ENCODE peak calls at places on chromosomes 1 and 21, in eight cellular contexts. Y, F, X, P, B, K, V and R are unnamed samples.

GRCh38 chr1:1212780-1213152 is 1.2 kb downstream of the TNFRSF4 start:
- DNase-seq in Y (no peak), F (peak; percentile 45), X (peak; percentile 42), P (no peak), B (peak; percentile 36), K (no peak), V (peak; percentile 95), R (no peak)

GRCh38 chr1:177185209-177185608 is 14.5 kb downstream of the BRINP2 start:
- DNase-seq in Y (no peak), F (no peak), X (no peak), P (no peak), B (no peak), K (no peak), V (no peak), R (no peak)

GRCh38 chr1:2786329-2787162 is 14.9 kb downstream of the TTC34 start:
- DNase-seq in Y (no peak), F (peak; percentile 75), X (peak; percentile 79), P (no peak), B (peak; percentile 63), K (peak; percentile 54), V (peak; percentile 82), R (peak; percentile 64)

GRCh38 chr1:156106624-156107488 is 7.7 kb upstream of the LMNA start:
- DNase-seq in Y (no peak), F (no peak), X (no peak), P (peak; percentile 64), B (no peak), K (no peak), V (no peak), R (no peak)

GRCh38 chr21:26506951-26507350 is 66.1 kb downstream of the CYYR1 start:
- DNase-seq in Y (peak; percentile 6), F (no peak), X (no peak), P (no peak), B (no peak), K (no peak), V (no peak), R (no peak)

GRCh38 chr1:168121314-168122029 is 15.3 kb downstream of the GPR161 start:
- DNase-seq in Y (no peak), F (no peak), X (no peak), P (peak; percentile 67), B (no peak), K (no peak), V (no peak), R (no peak)

GRCh38 chr1:223358826-223359225 is 5.2 kb downstream of the SUSD4 start:
- DNase-seq in Y (no peak), F (no peak), X (no peak), P (no peak), B (no peak), K (no peak), V (no peak), R (no peak)

GRCh38 chr1:6819641-6820040 is 34.4 kb downstream of the CAMTA1 start:
- DNase-seq in Y (no peak), F (no peak), X (no peak), P (no peak), B (no peak), K (no peak), V (no peak), R (no peak)

GRCh38 chr21:45136927-45137611 is 62.7 kb downstream of the ADARB1 start:
- DNase-seq in Y (peak; percentile 92), F (peak; percentile 79), X (peak; percentile 70), P (peak; percentile 63), B (peak; percentile 39), K (peak; percentile 77), V (no peak), R (peak; percentile 28)

GRCh38 chr1:9894115-9894514 is 16.0 kb downstream of the CTNNBIP1 start:
- DNase-seq in Y (no peak), F (no peak), X (no peak), P (no peak), B (no peak), K (no peak), V (no peak), R (no peak)

GRCh38 chr1:28668956-28669719 is 554 bp downstream of the GMEB1 start:
- DNase-seq in Y (peak; percentile 63), F (peak; percentile 47), X (peak; percentile 39), P (no peak), B (peak; percentile 28), K (peak; percentile 47), V (peak; percentile 90), R (peak; percentile 13)

GRCh38 chr21:15276243-15276642 is 211.4 kb upstream of the NRIP1 start:
- DNase-seq in Y (no peak), F (no peak), X (no peak), P (no peak), B (no peak), K (no peak), V (no peak), R (no peak)

GRCh38 chr1:89041055-89041707 is 18.5 kb upstream of the GBP3 start:
- DNase-seq in Y (no peak), F (no peak), X (no peak), P (no peak), B (no peak), K (no peak), V (no peak), R (no peak)

GRCh38 chr1:98385691-98386090 is 275.8 kb upstream of the SNX7 start:
- DNase-seq in Y (no peak), F (no peak), X (no peak), P (no peak), B (no peak), K (no peak), V (no peak), R (no peak)

GRCh38 chr1:87833158-87833557 is 504.5 kb downstream of the LMO4 start:
- DNase-seq in Y (no peak), F (no peak), X (no peak), P (no peak), B (no peak), K (no peak), V (no peak), R (no peak)

GRCh38 chr1:45403298-45404079 is 63.2 kb upstream of the MUTYH start:
- DNase-seq in Y (no peak), F (no peak), X (no peak), P (no peak), B (no peak), K (no peak), V (no peak), R (no peak)

GRCh38 chr1:180901221-180901990 is 11.3 kb upstream of the KIAA1614 start:
- DNase-seq in Y (no peak), F (no peak), X (no peak), P (no peak), B (no peak), K (no peak), V (no peak), R (no peak)

GRCh38 chr1:19068639-19069276 is 112.3 kb upstream of the IFFO2 start:
- DNase-seq in Y (no peak), F (no peak), X (no peak), P (no peak), B (no peak), K (no peak), V (no peak), R (no peak)

GRCh38 chr1:177255411-177255810 is 84.7 kb downstream of the BRINP2 start:
- DNase-seq in Y (no peak), F (no peak), X (no peak), P (no peak), B (no peak), K (no peak), V (no peak), R (no peak)

GRCh38 chr1:223556414-223557124 is 108.9 kb downstream of the CAPN8 start:
- DNase-seq in Y (peak; percentile 62), F (peak; percentile 47), X (peak; percentile 6), P (no peak), B (no peak), K (peak; percentile 51), V (no peak), R (no peak)

GRCh38 chr1:101025283-101025679 is 303 bp downstream of the DPH5 start:
- DNase-seq in Y (no peak), F (peak; percentile 23), X (peak; percentile 13), P (no peak), B (no peak), K (peak; percentile 3), V (no peak), R (no peak)

GRCh38 chr1:8847990-8848389 is 30.5 kb downstream of the ENO1 start:
- DNase-seq in Y (no peak), F (no peak), X (no peak), P (no peak), B (no peak), K (no peak), V (no peak), R (no peak)

GRCh38 chr21:16587141-16587570 is 857.4 kb downstream of the USP25 start:
- DNase-seq in Y (peak; percentile 26), F (no peak), X (no peak), P (no peak), B (no peak), K (no peak), V (no peak), R (no peak)

GRCh38 chr1:207084701-207085180 is 3.9 kb upstream of the C4BPB start:
- DNase-seq in Y (peak; percentile 34), F (peak; percentile 78), X (peak; percentile 16), P (peak; percentile 37), B (peak; percentile 20), K (peak; percentile 56), V (no peak), R (peak; percentile 30)

GRCh38 chr1:154621875-154622274 is 13.9 kb upstream of the ADAR start:
- DNase-seq in Y (no peak), F (no peak), X (no peak), P (no peak), B (no peak), K (no peak), V (no peak), R (no peak)

GRCh38 chr1:20184997-20185833 is 681 bp upstream of the UBXN10 start:
- DNase-seq in Y (no peak), F (peak; percentile 79), X (peak; percentile 34), P (no peak), B (peak; percentile 30), K (no peak), V (no peak), R (no peak)

GRCh38 chr21:42669069-42669468 is 15.6 kb downstream of the PDE9A start:
- DNase-seq in Y (no peak), F (no peak), X (no peak), P (no peak), B (no peak), K (no peak), V (no peak), R (no peak)

GRCh38 chr1:185408675-185409270 is 91.7 kb upstream of the IVNS1ABP start:
- DNase-seq in Y (no peak), F (no peak), X (no peak), P (no peak), B (no peak), K (no peak), V (no peak), R (no peak)

GRCh38 chr1:8133657-8134430 is 107.7 kb upstream of the ERRFI1 start:
- DNase-seq in Y (peak; percentile 15), F (no peak), X (no peak), P (peak; percentile 16), B (no peak), K (no peak), V (no peak), R (no peak)

GRCh38 chr1:228646717-228647522 is 88.4 kb upstream of the RHOU start:
- DNase-seq in Y (no peak), F (peak; percentile 58), X (peak; percentile 14), P (no peak), B (no peak), K (peak; percentile 27), V (peak; percentile 72), R (no peak)

GRCh38 chr1:220497220-220497756 is 30.6 kb upstream of the MARK1 start:
- DNase-seq in Y (no peak), F (no peak), X (no peak), P (no peak), B (no peak), K (no peak), V (no peak), R (no peak)

GRCh38 chr1:173224887-173225280 is 17.8 kb upstream of the TNFSF4 start:
- DNase-seq in Y (no peak), F (no peak), X (no peak), P (no peak), B (no peak), K (no peak), V (no peak), R (no peak)

GRCh38 chr1:38559180-38559874 is 300.2 kb downstream of the RRAGC start:
- DNase-seq in Y (no peak), F (peak; percentile 94), X (peak; percentile 56), P (no peak), B (peak; percentile 71), K (no peak), V (no peak), R (peak; percentile 52)

GRCh38 chr1:203325004-203325417 is 19.7 kb downstream of the BTG2 start:
- DNase-seq in Y (no peak), F (peak; percentile 71), X (no peak), P (no peak), B (peak; percentile 29), K (peak; percentile 84), V (no peak), R (peak; percentile 24)